ENCODE peak calls at places on chromosomes 7 and 10, in seven cellular contexts. J, I, G, W, E, P and B are unnamed samples.

GRCh38 chr10:18221123-18221522 is 80.9 kb downstream of the CACNB2 start:
- DNase-seq in J (peak; percentile 43), I (no peak), G (no peak), W (no peak), E (no peak), P (no peak), B (no peak)

GRCh38 chr7:14734839-14735321 is 167.7 kb downstream of the DGKB start:
- DNase-seq in J (no peak), I (no peak), G (no peak), W (no peak), E (no peak), P (no peak), B (no peak)

GRCh38 chr7:149334930-149335329 is 72.9 kb downstream of the ZNF783 start:
- DNase-seq in J (no peak), I (no peak), G (no peak), W (no peak), E (no peak), P (no peak), B (no peak)

GRCh38 chr10:96890172-96890513 is 58.0 kb downstream of the LCOR start:
- DNase-seq in J (no peak), I (no peak), G (no peak), W (no peak), E (peak; percentile 1), P (no peak), B (peak; percentile 38)

GRCh38 chr7:116478834-116479233 is 20.7 kb upstream of the CAV2 start:
- DNase-seq in J (no peak), I (no peak), G (no peak), W (no peak), E (no peak), P (no peak), B (no peak)

GRCh38 chr7:122212754-122213153 is 68.7 kb upstream of the AASS start:
- DNase-seq in J (no peak), I (no peak), G (no peak), W (no peak), E (no peak), P (no peak), B (no peak)

GRCh38 chr7:144384555-144385245 is 18.8 kb downstream of the NOBOX start:
- DNase-seq in J (no peak), I (no peak), G (peak; percentile 65), W (no peak), E (no peak), P (peak; percentile 38), B (peak; percentile 78)

GRCh38 chr7:26278769-26279168 is 12.9 kb upstream of the SNX10 start:
- DNase-seq in J (peak; percentile 52), I (no peak), G (no peak), W (no peak), E (peak; percentile 49), P (no peak), B (no peak)

GRCh38 chr7:148535227-148535626 is 55.3 kb upstream of the C7orf33 start:
- DNase-seq in J (no peak), I (no peak), G (peak; percentile 66), W (no peak), E (no peak), P (peak; percentile 15), B (no peak)

GRCh38 chr10:58701398-58702135 is 188.9 kb downstream of the BICC1 start:
- DNase-seq in J (peak; percentile 89), I (no peak), G (no peak), W (no peak), E (no peak), P (no peak), B (no peak)

GRCh38 chr10:22548343-22548742 is 166.0 kb downstream of the PIP4K2A start:
- DNase-seq in J (no peak), I (no peak), G (no peak), W (no peak), E (no peak), P (no peak), B (no peak)

DNA sequence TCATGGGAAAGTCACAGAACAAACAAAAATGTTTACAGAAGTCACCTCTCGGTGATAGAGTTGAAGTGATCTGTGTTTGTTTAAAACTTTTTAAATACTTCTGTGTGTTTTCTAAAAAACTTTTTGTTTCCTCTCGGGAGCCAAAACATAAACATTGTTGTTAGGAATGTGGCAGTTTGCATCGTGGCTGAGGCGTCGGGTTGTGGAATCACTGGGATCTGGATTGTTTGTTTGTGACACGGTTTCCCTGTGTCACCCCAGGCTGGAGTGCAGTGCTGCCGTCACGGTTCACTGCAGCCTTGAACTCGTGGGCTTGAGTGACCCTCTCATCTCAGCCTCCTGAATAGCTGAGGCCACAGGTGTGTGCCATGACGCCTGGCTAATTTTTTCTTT is 29.0 kb upstream of the SUN1 start:
- DNase-seq in J (no peak), I (no peak), G (no peak), W (no peak), E (no peak), P (no peak), B (no peak)
- H3K27ac ChIP-seq in J (no peak overlapping the region), I (no peak overlapping the region), G (peak overlapping the region; percentile 77), W (no peak overlapping the region), E (no peak overlapping the region), P (peak overlapping the region; percentile 72), B (no peak overlapping the region)

DNA sequence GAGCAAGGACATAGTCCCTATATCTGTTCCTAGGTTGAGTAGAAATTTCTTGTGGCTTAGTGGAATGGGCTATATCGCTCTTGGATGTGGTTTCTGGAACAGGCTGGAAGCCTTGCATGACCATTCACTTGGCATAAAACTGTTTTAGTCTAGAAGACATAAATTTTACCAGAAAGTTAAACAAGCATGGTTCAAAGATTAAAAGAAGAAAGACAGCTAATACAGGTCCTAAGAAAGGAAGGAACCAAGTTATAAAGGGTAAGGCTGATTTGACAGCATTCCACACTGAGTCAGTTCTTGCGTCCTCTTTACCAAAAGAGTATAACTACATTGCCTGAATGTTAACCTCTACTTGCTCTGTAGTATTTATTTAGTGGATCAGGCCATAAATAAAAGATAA is 724.2 kb downstream of the SORCS1 start:
- DNase-seq in J (peak; percentile 8), I (no peak), G (no peak), W (no peak), E (no peak), P (no peak), B (no peak)
- H3K4me1 ChIP-seq in J (peaks cover 13% of the 10 kb centered on the region), I (no peaks in the 10 kb centered on the region), G (no peaks in the 10 kb centered on the region), W (no peaks in the 10 kb centered on the region), E (no peaks in the 10 kb centered on the region), P (no peaks in the 10 kb centered on the region), B (no peaks in the 10 kb centered on the region)

GRCh38 chr7:2782565-2782964 is 61.5 kb downstream of the GNA12 start:
- DNase-seq in J (no peak), I (no peak), G (no peak), W (no peak), E (no peak), P (no peak), B (no peak)
- H3K36me3 ChIP-seq in J (no peaks in the 10 kb centered on the region), I (no peaks in the 10 kb centered on the region), G (no peaks in the 10 kb centered on the region), W (peaks cover 3% of the 10 kb centered on the region), E (peaks cover 14% of the 10 kb centered on the region), P (no peaks in the 10 kb centered on the region), B (no peaks in the 10 kb centered on the region)

GRCh38 chr7:51644216-51644615 is 327.6 kb upstream of the COBL start:
- DNase-seq in J (no peak), I (no peak), G (no peak), W (no peak), E (no peak), P (peak; percentile 64), B (peak; percentile 57)

GRCh38 chr7:51647931-51648351 is 331.3 kb upstream of the COBL start:
- DNase-seq in J (no peak), I (no peak), G (peak; percentile 76), W (no peak), E (peak; percentile 49), P (peak; percentile 69), B (peak; percentile 78)

GRCh38 chr7:51645298-51645697 is 328.7 kb upstream of the COBL start:
- DNase-seq in J (no peak), I (no peak), G (no peak), W (no peak), E (no peak), P (no peak), B (peak; percentile 7)

GRCh38 chr7:51645707-51646298 is 329.2 kb upstream of the COBL start:
- DNase-seq in J (no peak), I (no peak), G (no peak), W (no peak), E (no peak), P (no peak), B (no peak)

DNA sequence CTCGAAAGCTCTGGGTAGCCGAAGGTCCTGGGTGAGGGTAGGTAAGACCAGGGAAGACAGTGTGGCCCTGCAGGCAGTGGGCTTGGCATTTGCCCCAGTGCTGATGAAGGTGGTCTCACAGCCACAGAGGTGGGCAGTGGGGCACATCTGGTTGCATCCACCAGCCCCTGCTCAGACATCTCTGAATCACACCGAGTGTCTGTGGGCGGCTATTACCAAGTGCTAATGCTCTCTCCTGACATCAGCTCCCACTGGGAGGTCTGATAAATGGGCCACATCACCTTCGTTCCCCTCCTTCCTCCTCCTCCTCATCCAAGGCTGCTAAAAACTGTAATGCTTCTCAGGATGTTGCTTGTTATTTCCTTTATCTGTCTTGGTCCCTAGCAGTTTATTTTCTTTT is 330.9 kb upstream of the COBL start:
- DNase-seq in J (no peak), I (no peak), G (no peak), W (no peak), E (no peak), P (no peak), B (no peak)
- H3K27ac ChIP-seq in J (no peak overlapping the region), I (no peak overlapping the region), G (peak overlapping the region; percentile 9), W (no peak overlapping the region), E (no peak overlapping the region), P (no peak overlapping the region), B (no peak overlapping the region)

GRCh38 chr10:102741848-102742247 is 1.9 kb upstream of the WBP1L start:
- DNase-seq in J (no peak), I (no peak), G (no peak), W (peak; percentile 88), E (no peak), P (no peak), B (no peak)

GRCh38 chr10:102743588-102744373 is at the start of gene WBP1L:
- DNase-seq in J (peak; percentile 99), I (peak; percentile 95), G (peak; percentile 99), W (peak; percentile 100), E (peak; percentile 99), P (peak; percentile 98), B (peak; percentile 100)

GRCh38 chr10:102743078-102743587 is 615 bp upstream of the WBP1L start:
- DNase-seq in J (no peak), I (no peak), G (no peak), W (no peak), E (no peak), P (no peak), B (no peak)

GRCh38 chr10:102738692-102739121 is 5.0 kb upstream of the WBP1L start:
- DNase-seq in J (no peak), I (no peak), G (no peak), W (peak; percentile 87), E (no peak), P (no peak), B (no peak)

GRCh38 chr10:102740229-102740628 is 3.5 kb upstream of the WBP1L start:
- DNase-seq in J (no peak), I (no peak), G (no peak), W (no peak), E (no peak), P (no peak), B (no peak)
- H3K4me1 ChIP-seq in J (peaks cover 8% of the 10 kb centered on the region), I (peaks cover 24% of the 10 kb centered on the region), G (peaks cover 11% of the 10 kb centered on the region), W (peaks cover 12% of the 10 kb centered on the region), E (peaks cover 17% of the 10 kb centered on the region), P (peaks cover 13% of the 10 kb centered on the region), B (peaks cover 2% of the 10 kb centered on the region)

GRCh38 chr7:157389951-157390730 is 53.3 kb downstream of the DNAJB6 start:
- DNase-seq in J (peak; percentile 19), I (no peak), G (no peak), W (no peak), E (no peak), P (no peak), B (no peak)
- H3K36me3 ChIP-seq in J (peaks cover 29% of the 10 kb centered on the region), I (peaks cover 62% of the 10 kb centered on the region), G (no peaks in the 10 kb centered on the region), W (peaks cover 4% of the 10 kb centered on the region), E (peaks cover 13% of the 10 kb centered on the region), P (peaks cover 14% of the 10 kb centered on the region), B (peaks cover 7% of the 10 kb centered on the region)